ENCODE peak calls at places on chromosomes 13 and 19, in eight cellular contexts. O is tibial artery; I is stimulated activated CD4-positive, alpha-beta T cell treated with anti-CD3 and anti-CD28 coated beads, Interleukin-12 subunit alpha, Interleukin-12 subunit beta, amount 100 ng/mL, for 24 hours; R is transverse colon; Z is B cell; A is amniotic stem cell; P is H9; T is H4. H is an unnamed sample.

GRCh38 chr19:6056801-6057650 is 53.3 kb downstream of the RFX2 start:
- DNase-seq in O (peak), P (peak), T (peak), Z (no peak), R (peak), A (peak), I (no peak), H (peak)

GRCh38 chr19:30313353-30313750 is 58.8 kb upstream of the ZNF536 start:
- DNase-seq in T (no peak), R (no peak), P (no peak), O (no peak), Z (no peak), I (no peak), A (no peak), H (no peak)

GRCh38 chr19:13839938-13840750 is 36.8 kb upstream of the NANOS3 start:
- DNase-seq in I (no peak), R (peak), Z (peak), A (peak), O (peak), T (peak), P (peak), H (peak)

GRCh38 chr19:28727133-28727834 is 485.7 kb downstream of the UQCRFS1 start:
- DNase-seq in A (no peak), I (no peak), P (peak), Z (no peak), R (no peak), T (no peak), O (no peak), H (no peak)

GRCh38 chr19:47469719-47470118 is 2.0 kb downstream of the SLC8A2 start:
- DNase-seq in O (no peak), A (no peak), Z (peak), R (no peak), P (no peak), I (no peak), T (no peak), H (no peak)

GRCh38 chr13:76307157-76307556 is 579.0 kb downstream of the KCTD12 start:
- DNase-seq in P (no peak), T (no peak), O (no peak), A (peak), R (no peak), Z (no peak), I (no peak), H (no peak)

GRCh38 chr19:49067554-49067953 is 2.9 kb upstream of the NTF4 start:
- DNase-seq in P (no peak), I (no peak), R (no peak), O (no peak), A (no peak), Z (peak), T (no peak), H (no peak)

GRCh38 chr13:29801102-29801501 is 49.3 kb downstream of the UBL3 start:
- DNase-seq in Z (no peak), I (no peak), T (no peak), P (no peak), A (no peak), R (no peak), O (no peak), H (no peak)

GRCh38 chr19:7625763-7626372 is 3.5 kb downstream of the XAB2 start:
- DNase-seq in Z (no peak), R (no peak), I (no peak), O (no peak), P (no peak), T (no peak), A (no peak), H (no peak)

GRCh38 chr13:99743079-99743478 is 228.5 kb downstream of the ZIC5 start:
- DNase-seq in T (no peak), P (no peak), Z (no peak), R (no peak), I (no peak), A (no peak), O (no peak), H (no peak)

H was measured in Caki2.